ENCODE peak calls at places on chromosomes 2 and 18, in five cellular contexts. U is mesenchymal stem cell, W is neuronal stem cell, Q is heart right ventricle, A is right cardiac atrium. T is an unnamed sample. For H3K27me3, the result is how much of the 10 kb centered on the place peaks cover.

GRCh38 chr18:29874519-29875098 is 1167.9 kb downstream of the DSC3 start:
- DNase-seq in U (peak), W (peak), Q (no peak), A (no peak), T (peak)

GRCh38 chr2:33108483-33109443 is 162.0 kb downstream of the LTBP1 start:
- DNase-seq in U (peak), W (no peak), Q (no peak), A (no peak), T (no peak)

GRCh38 chr18:62812242-62812641 is 96.9 kb downstream of the PHLPP1 start:
- DNase-seq in U (peak), W (no peak), Q (no peak), A (no peak), T (no peak)

GRCh38 chr2:102072741-102073140 is 69.8 kb upstream of the IL1R1 start:
- DNase-seq in U (peak), W (no peak), Q (no peak), A (no peak), T (no peak)

GRCh38 chr2:241066171-241066892 is 35.8 kb downstream of the MTERF4 start:
- DNase-seq in U (no peak), W (no peak), Q (no peak), A (no peak), T (no peak)

GRCh38 chr2:121284424-121285076 is 452 bp downstream of the TFCP2L1 start:
- DNase-seq in U (no peak), W (no peak), Q (no peak), A (peak), T (no peak)

GRCh38 chr2:72669121-72669520 is 156.7 kb downstream of the EXOC6B start:
- DNase-seq in U (no peak), W (no peak), Q (no peak), A (no peak), T (no peak)

GRCh38 chr2:52880872-52881271 is 886.7 kb upstream of the CHAC2 start:
- DNase-seq in U (peak), W (no peak), Q (no peak), A (no peak), T (no peak)

GRCh38 chr18:48548404-48548771 is 9.6 kb downstream of the CTIF start:
- DNase-seq in U (peak), W (no peak), Q (no peak), A (no peak), T (no peak)

GRCh38 chr2:18545384-18545783 is 15.1 kb downstream of the RDH14 start:
- DNase-seq in U (peak), W (no peak), Q (no peak), A (no peak), T (no peak)

GRCh38 chr2:189441709-189442074 is 418 bp downstream of the WDR75 start:
- DNase-seq in U (no peak), W (no peak), Q (no peak), A (no peak), T (no peak)

GRCh38 chr2:159798376-159798724 is 342 bp upstream of the CD302 start:
- DNase-seq in U (no peak), W (no peak), Q (no peak), A (no peak), T (no peak)

GRCh38 chr2:6973895-6974545 is 56.8 kb downstream of the RNF144A start:
- DNase-seq in U (no peak), W (no peak), Q (no peak), A (no peak), T (no peak)

GRCh38 chr2:25129901-25130520 is 38.4 kb downstream of the POMC start:
- DNase-seq in U (no peak), W (no peak), Q (no peak), A (peak), T (no peak)

DNA sequence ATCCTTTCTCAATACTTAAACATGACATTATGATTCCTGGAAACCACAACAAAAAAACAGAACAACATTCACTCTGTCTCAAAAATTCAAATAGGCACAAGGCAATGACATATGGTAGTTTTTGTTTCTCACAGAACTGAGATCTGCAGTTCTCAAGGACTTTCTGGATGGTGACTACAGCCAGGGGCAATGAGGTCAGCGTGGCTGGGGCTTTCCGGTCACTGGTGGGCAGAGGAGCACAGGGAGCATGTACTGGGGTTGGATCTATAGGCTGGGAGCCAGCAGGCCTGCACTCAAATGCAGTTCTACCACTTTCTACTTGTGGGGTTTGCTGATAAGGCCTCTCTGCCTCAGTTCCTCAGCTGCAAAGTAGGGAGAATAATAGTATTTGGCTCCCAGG is 72.0 kb downstream of the CTAGE1 start:
- DNase-seq in U (peak), W (no peak), Q (no peak), A (peak), T (no peak)
- H3K27me3 ChIP-seq in U (half or more), W (half or more), Q (under half), A (under half), T (under half)

GRCh38 chr18:75455249-75456183 is 28.0 kb upstream of the SMIM21 start:
- DNase-seq in U (peak), W (peak), Q (no peak), A (peak), T (no peak)

GRCh38 chr18:75454022-75454795 is 26.7 kb upstream of the SMIM21 start:
- DNase-seq in U (no peak), W (no peak), Q (no peak), A (no peak), T (no peak)

DNA sequence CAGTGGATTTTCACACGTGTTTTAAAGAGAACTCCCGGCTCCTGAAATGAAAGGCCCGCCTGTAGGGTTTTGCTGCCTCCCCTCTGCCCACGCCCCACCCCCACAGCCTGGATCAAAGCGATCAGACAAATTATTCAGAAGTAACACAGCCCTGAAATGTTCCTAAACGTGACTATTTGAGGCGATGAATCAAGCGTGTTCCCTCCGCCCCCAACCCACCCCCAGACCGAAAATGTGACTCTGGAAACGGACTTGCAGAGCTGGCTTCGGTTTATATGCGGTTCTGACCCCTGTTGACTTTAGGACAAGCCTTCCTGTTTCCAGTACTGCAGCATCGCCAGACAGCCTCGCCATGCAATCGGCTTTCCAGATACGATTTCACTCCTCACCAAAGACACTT is 28.8 kb upstream of the SMIM21 start:
- DNase-seq in U (peak), W (no peak), Q (no peak), A (no peak), T (no peak)
- H3K4me3 ChIP-seq in U (peak), W (no peak), Q (peak), A (peak), T (no peak)

GRCh38 chr18:46754661-46755292 is 2.1 kb downstream of the ST8SIA5 start:
- DNase-seq in U (peak), W (no peak), Q (peak), A (no peak), T (no peak)
- H3K27me3 ChIP-seq in U (half or more), W (half or more), Q (under half), A (under half), T (under half)

GRCh38 chr2:31581124-31581795 is 522 bp upstream of the SRD5A2 start:
- DNase-seq in U (no peak), W (no peak), Q (no peak), A (peak), T (no peak)
- H3K4me3 ChIP-seq in U (no peak), W (no peak), Q (no peak), A (no peak), T (no peak)

GRCh38 chr2:238238766-238239551 is 879 bp downstream of the HES6 start:
- DNase-seq in U (no peak), W (no peak), Q (no peak), A (peak), T (no peak)

GRCh38 chr2:238240761-238241711 is 1.2 kb upstream of the HES6 start:
- DNase-seq in U (peak), W (peak), Q (peak), A (peak), T (no peak)

GRCh38 chr2:238238311-238238765 is 1.5 kb downstream of the HES6 start:
- DNase-seq in U (no peak), W (no peak), Q (no peak), A (no peak), T (no peak)

GRCh38 chr2:238239552-238239871 is 326 bp downstream of the HES6 start:
- DNase-seq in U (peak), W (no peak), Q (no peak), A (no peak), T (no peak)

DNA sequence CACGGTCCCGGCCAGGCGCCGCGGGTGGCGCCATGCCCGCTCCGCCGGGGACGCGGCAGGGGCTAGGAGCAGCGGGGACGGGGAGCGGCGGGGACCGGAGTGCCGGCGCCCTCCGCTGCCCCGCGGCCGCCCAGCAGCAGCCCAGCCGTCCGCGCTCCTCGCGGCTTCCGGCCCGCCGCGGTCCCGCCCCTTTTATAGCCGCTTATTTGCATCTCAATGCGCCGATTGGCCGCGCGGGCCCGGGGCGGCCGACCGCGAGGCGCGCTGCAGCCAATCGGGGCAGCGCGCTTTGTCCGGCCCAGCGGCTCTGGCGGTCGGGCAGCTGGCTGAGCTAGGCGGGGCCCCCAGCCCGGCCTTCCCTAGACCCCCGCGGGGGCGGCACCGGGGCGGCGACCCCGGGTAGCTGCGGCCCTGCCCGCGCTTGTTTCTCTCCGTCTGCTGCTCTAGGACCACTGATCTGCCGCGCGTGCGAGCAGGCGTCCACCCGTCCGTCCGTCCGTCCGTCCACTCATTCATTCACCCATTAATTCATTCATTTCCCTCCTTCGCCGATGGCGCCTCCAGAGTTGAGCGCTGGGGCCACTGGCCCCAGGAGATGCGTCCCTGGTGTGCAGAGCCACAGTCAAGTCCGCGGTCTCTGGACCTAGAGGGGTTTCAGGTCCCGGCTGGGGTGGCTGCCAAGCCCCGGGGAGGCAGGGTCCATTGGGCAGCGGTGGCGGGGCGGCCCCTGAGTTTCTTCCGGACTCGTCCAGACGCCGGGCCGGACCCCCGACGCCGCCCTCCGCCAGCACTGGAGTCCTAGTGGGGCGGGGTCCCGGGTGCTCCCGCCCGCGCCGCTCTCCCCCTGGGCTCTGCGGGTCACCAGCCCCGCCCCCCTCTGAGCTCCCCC is at the start of gene HES6:
- DNase-seq in U (peak), W (peak), Q (peak), A (peak), T (peak)
- H3K27me3 ChIP-seq in U (under half), W (under half), Q (under half), A (under half), T (under half)

GRCh38 chr2:176091329-176092258 is 927 bp upstream of the HOXD13 start:
- DNase-seq in U (no peak), W (no peak), Q (no peak), A (no peak), T (no peak)
- H3K4me3 ChIP-seq in U (no peak), W (no peak), Q (no peak), A (no peak), T (no peak)

DNA sequence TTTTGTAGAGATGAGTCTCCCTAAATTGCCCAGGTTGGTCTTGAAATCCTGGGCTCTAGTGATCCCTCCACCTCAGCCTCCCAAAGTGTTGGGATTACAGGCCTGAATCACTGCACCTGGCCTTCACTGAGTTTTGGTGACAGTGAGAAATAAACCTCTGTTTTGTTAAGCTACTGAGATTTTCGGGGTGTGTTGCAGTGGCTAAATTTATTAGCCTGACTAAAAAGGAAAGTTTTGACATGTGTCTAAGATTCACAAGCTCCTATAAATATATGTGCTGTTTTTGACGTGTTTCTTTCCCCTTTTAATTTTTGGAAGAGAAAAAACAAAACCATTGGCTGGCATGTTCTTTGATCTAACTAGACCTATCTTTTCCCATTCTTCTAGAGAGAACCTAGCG is 190.5 kb upstream of the MC4R start:
- DNase-seq in U (no peak), W (no peak), Q (no peak), A (no peak), T (no peak)
- H3K27me3 ChIP-seq in U (under half), W (under half), Q (under half), A (under half), T (under half)

GRCh38 chr2:45857206-45857605 is 205.7 kb downstream of the PRKCE start:
- DNase-seq in U (no peak), W (no peak), Q (no peak), A (no peak), T (no peak)

GRCh38 chr2:45859682-45860081 is 208.2 kb downstream of the PRKCE start:
- DNase-seq in U (no peak), W (no peak), Q (no peak), A (no peak), T (no peak)

GRCh38 chr2:45857848-45858520 is 206.5 kb downstream of the PRKCE start:
- DNase-seq in U (no peak), W (no peak), Q (no peak), A (no peak), T (no peak)

GRCh38 chr2:45862843-45863242 is 211.4 kb downstream of the PRKCE start:
- DNase-seq in U (no peak), W (no peak), Q (no peak), A (no peak), T (no peak)

GRCh38 chr2:45860136-45861106 is 208.9 kb downstream of the PRKCE start:
- DNase-seq in U (peak), W (no peak), Q (peak), A (peak), T (no peak)
- H3K4me3 ChIP-seq in U (peak), W (no peak), Q (peak), A (peak), T (no peak)

T was measured in iPS DF 6.9.